ENCODE peak calls at places on chromosomes 3 and 15, in four cellular contexts. N is HepG2, M is GM23338, O is H9. T is an unnamed sample.

GRCh38 chr15:61175024-61175423 is 54.1 kb downstream of the RORA start:
- DNase-seq in M (peak; percentile 63), N (no peak), O (no peak), T (peak; percentile 42)

GRCh38 chr15:60424006-60424405 is 26.2 kb upstream of the ANXA2 start:
- DNase-seq in N (no peak), O (no peak), M (no peak), T (no peak)

GRCh38 chr3:120214161-120214560 is 70.9 kb downstream of the GPR156 start:
- DNase-seq in M (peak; percentile 17), O (no peak), N (no peak), T (no peak)

GRCh38 chr3:63943678-63944077 is 31.5 kb upstream of the SCAANT1 start:
- DNase-seq in N (no peak), M (no peak), O (no peak), T (no peak)

GRCh38 chr15:39624806-39625205 is 43.9 kb downstream of the THBS1 start:
- DNase-seq in O (no peak), N (peak; percentile 50), M (no peak), T (no peak)

GRCh38 chr15:44215594-44215993 is 20.5 kb upstream of the FRMD5 start:
- DNase-seq in N (peak; percentile 74), M (no peak), O (no peak), T (no peak)

GRCh38 chr3:95302044-95302443 is 1239.2 kb downstream of the NSUN3 start:
- DNase-seq in N (peak; percentile 40), O (no peak), M (no peak), T (no peak)

GRCh38 chr3:12444582-12445468 is 39.5 kb upstream of the TSEN2 start:
- DNase-seq in M (peak; percentile 40), O (peak; percentile 43), N (peak; percentile 78), T (peak; percentile 50)

GRCh38 chr3:42960282-42960681 is 18.8 kb upstream of the GASK1A start:
- DNase-seq in N (no peak), O (no peak), M (peak; percentile 28), T (no peak)

GRCh38 chr15:77702211-77702957 is 69.7 kb upstream of the LINGO1 start:
- DNase-seq in N (no peak), M (peak; percentile 93), O (peak; percentile 87), T (peak; percentile 91)

GRCh38 chr3:194476784-194477183 is 10.0 kb downstream of the ATP13A3 start:
- DNase-seq in O (no peak), N (no peak), M (no peak), T (no peak)

GRCh38 chr3:194474675-194475074 is 12.1 kb downstream of the ATP13A3 start:
- DNase-seq in M (no peak), O (no peak), N (no peak), T (no peak)

GRCh38 chr3:194475978-194476377 is 10.8 kb downstream of the ATP13A3 start:
- DNase-seq in N (no peak), M (no peak), O (no peak), T (no peak)

GRCh38 chr3:194472290-194472920 is 14.4 kb downstream of the ATP13A3 start:
- DNase-seq in N (peak; percentile 58), O (no peak), M (peak; percentile 87), T (peak; percentile 72)

GRCh38 chr3:194475138-194475932 is 11.5 kb downstream of the ATP13A3 start:
- DNase-seq in N (no peak), M (no peak), O (no peak), T (no peak)
- H4K20me1 ChIP-seq in N (peaks cover 55% of the 10 kb centered on the region), M (peaks cover 47% of the 10 kb centered on the region), O (no peaks in the 10 kb centered on the region), T (peaks cover 84% of the 10 kb centered on the region)

GRCh38 chr3:143171141-143171651 is 51.6 kb downstream of the CHST2 start:
- DNase-seq in M (no peak), N (no peak), O (no peak), T (no peak)
- H4K20me1 ChIP-seq in M (no peaks in the 10 kb centered on the region), N (no peaks in the 10 kb centered on the region), O (no peaks in the 10 kb centered on the region), T (no peaks in the 10 kb centered on the region)

GRCh38 chr15:57031605-57032004 is 113.2 kb downstream of the TCF12 start:
- DNase-seq in M (peak; percentile 69), N (no peak), O (no peak), T (no peak)

GRCh38 chr15:57030011-57030410 is 111.6 kb downstream of the TCF12 start:
- DNase-seq in O (no peak), M (no peak), N (no peak), T (no peak)

GRCh38 chr15:57033715-57034439 is 115.4 kb downstream of the TCF12 start:
- DNase-seq in M (no peak), O (no peak), N (peak; percentile 72), T (no peak)

GRCh38 chr15:57032338-57032737 is 113.9 kb downstream of the TCF12 start:
- DNase-seq in O (no peak), N (no peak), M (no peak), T (no peak)

DNA sequence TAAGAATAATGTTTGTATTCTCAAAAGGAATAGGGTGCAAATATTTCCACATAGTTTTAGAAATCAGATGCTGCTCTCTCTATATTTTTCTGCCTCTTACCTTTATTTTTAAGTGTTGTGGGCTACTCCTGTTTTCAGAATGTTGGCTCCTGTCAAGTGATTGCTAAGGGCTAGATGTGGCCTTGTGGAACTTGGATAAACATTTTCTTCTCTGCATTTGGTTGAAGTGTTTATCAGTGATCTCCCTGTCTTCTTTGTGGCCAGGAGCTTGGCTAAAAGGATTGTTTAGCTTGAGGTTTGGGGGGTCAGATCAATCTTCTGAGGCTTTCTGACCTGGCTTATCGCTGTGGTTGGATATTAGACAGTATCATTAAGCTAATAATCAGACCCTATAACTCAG is 112.6 kb downstream of the TCF12 start:
- DNase-seq in O (no peak), M (no peak), N (no peak), T (no peak)
- H4K20me1 ChIP-seq in O (no peaks in the 10 kb centered on the region), M (peaks cover 37% of the 10 kb centered on the region), N (peaks cover 17% of the 10 kb centered on the region), T (peaks cover 78% of the 10 kb centered on the region)

GRCh38 chr3:98893740-98894139 is 7.8 kb downstream of the DCBLD2 start:
- DNase-seq in N (no peak), M (no peak), O (no peak), T (peak; percentile 58)
- H4K20me1 ChIP-seq in N (no peaks in the 10 kb centered on the region), M (peaks cover 12% of the 10 kb centered on the region), O (no peaks in the 10 kb centered on the region), T (peaks cover 100% of the 10 kb centered on the region)

GRCh38 chr3:57570878-57571277 is 14.8 kb downstream of the PDE12 start:
- DNase-seq in O (no peak), M (no peak), N (no peak), T (no peak)

GRCh38 chr3:57570051-57570450 is 14.0 kb downstream of the PDE12 start:
- DNase-seq in M (no peak), N (no peak), O (no peak), T (no peak)

GRCh38 chr3:57577786-57578185 is 19.4 kb downstream of the ARF4 start:
- DNase-seq in M (no peak), N (no peak), O (no peak), T (no peak)

GRCh38 chr3:57575966-57576610 is 20.0 kb downstream of the PDE12 start:
- DNase-seq in M (no peak), N (no peak), O (no peak), T (no peak)

DNA sequence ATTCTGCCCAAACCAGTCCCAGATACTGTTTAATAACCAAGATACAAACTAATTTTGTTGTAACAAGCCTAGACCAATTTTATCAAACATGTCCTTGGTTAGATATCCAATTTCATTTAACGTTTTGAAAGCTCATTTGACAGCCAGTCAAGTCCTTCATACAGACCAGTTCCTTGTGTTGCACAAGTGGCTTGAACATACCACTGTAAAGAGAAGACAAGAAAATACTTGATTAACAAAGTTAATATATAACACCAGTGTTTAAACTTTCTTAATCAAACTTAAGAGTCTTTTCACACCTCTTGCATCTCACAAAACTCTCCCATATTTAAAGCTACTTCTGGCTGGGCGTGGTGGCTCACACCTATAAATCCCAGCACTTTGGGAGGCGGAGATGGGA is 16.0 kb downstream of the PDE12 start:
- DNase-seq in N (no peak), O (no peak), M (no peak), T (no peak)
- H4K20me1 ChIP-seq in N (peaks cover 26% of the 10 kb centered on the region), O (no peaks in the 10 kb centered on the region), M (peaks cover 28% of the 10 kb centered on the region), T (peaks cover 8% of the 10 kb centered on the region)

DNA sequence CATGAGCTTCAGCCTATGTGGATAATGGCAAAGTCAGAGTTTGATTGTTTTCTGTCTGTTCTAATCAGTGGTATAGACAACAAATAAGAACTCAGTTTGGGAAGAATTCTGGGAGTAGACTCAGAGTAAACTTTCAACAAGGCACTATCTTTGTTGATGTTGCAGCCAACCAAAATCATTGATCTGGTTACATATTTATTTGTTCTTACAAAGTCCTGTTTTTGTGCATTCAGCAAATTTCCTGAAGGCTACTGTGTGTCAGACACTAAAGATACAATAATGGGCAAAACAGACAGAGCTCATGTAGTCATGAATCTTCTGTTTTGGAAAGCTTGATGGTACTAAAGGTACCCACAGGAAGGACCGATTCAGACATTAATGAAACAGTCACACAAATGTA is 55.0 kb downstream of the GRM7 start:
- DNase-seq in O (no peak), M (no peak), N (no peak), T (no peak)
- H4K20me1 ChIP-seq in O (no peaks in the 10 kb centered on the region), M (no peaks in the 10 kb centered on the region), N (no peaks in the 10 kb centered on the region), T (no peaks in the 10 kb centered on the region)

GRCh38 chr3:134956395-134956794 is 161.3 kb downstream of the EPHB1 start:
- DNase-seq in N (no peak), M (no peak), O (no peak), T (no peak)

GRCh38 chr3:134956844-134957243 is 161.8 kb downstream of the EPHB1 start:
- DNase-seq in N (no peak), M (no peak), O (no peak), T (no peak)

GRCh38 chr3:134955874-134956273 is 160.8 kb downstream of the EPHB1 start:
- DNase-seq in M (no peak), O (no peak), N (no peak), T (no peak)

DNA sequence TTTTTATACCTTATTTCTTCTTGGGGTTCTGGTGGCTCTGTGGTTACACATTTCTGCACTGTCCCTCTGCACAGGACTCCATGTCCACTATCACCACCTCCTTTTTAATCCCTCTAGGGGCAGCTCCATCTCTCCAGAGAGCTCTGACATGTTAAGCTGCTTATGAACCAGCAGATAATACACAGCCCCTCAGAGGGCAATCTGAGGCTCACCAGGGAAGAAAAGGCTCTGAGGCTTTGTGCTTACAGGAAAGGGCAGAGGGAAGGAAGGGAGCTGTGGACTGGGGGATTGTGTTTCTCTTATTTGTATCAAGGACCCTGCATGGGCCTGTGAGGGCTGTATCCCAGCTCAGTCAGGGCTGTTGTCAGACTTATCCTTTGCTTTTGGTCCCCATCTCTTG is 164.5 kb downstream of the EPHB1 start:
- DNase-seq in M (no peak), N (no peak), O (no peak), T (peak; percentile 65)
- H4K20me1 ChIP-seq in M (no peaks in the 10 kb centered on the region), N (no peaks in the 10 kb centered on the region), O (no peaks in the 10 kb centered on the region), T (peaks cover 14% of the 10 kb centered on the region)

T was measured in neural progenitor cell.